ENCODE peak calls at places on chromosomes 13 and 19, in seven cellular contexts. D is suprapubic skin; U is stimulated activated CD4-positive, alpha-beta T cell treated with anti-CD3 and anti-CD28 coated beads, Interleukin-1b, Interleukin-23, amount 100 ng/mL, for 1 hour; O is hypothalamus; V is activated T-cell treated with anti-CD3 and anti-CD28 coated beads for 1 hour; Q is HS-5; J is hippocampal formation. F is an unnamed sample.

GRCh38 chr19:8654591-8655339 is 24.3 kb downstream of the NFILZ start:
- DNase-seq in D (no peak), O (peak; percentile 28), J (peak; percentile 22), U (peak; percentile 48), Q (no peak), V (peak; percentile 66), F (no peak)

GRCh38 chr13:24267283-24267682 is 42.1 kb upstream of the C1QTNF9 start:
- DNase-seq in Q (no peak), V (no peak), U (no peak), J (no peak), O (no peak), D (no peak), F (no peak)

GRCh38 chr13:110536006-110536693 is 25.4 kb downstream of the RAB20 start:
- DNase-seq in J (peak; percentile 31), Q (no peak), U (no peak), V (no peak), D (peak; percentile 67), O (no peak), F (no peak)

GRCh38 chr13:106326751-106327150 is 208.7 kb downstream of the EFNB2 start:
- DNase-seq in O (no peak), J (no peak), D (no peak), Q (no peak), V (no peak), U (no peak), F (no peak)

GRCh38 chr13:39565036-39565949 is 37.7 kb downstream of the LHFPL6 start:
- DNase-seq in D (no peak), Q (peak; percentile 65), O (no peak), V (no peak), J (no peak), U (no peak), F (no peak)

GRCh38 chr13:98794498-98794897 is 42.0 kb upstream of the SLC15A1 start:
- DNase-seq in Q (no peak), J (no peak), D (no peak), V (no peak), U (no peak), O (no peak), F (no peak)

GRCh38 chr13:33624740-33625139 is 193.2 kb upstream of the RFC3 start:
- DNase-seq in U (no peak), V (no peak), Q (no peak), J (no peak), O (no peak), D (no peak), F (peak; percentile 39)

GRCh38 chr13:32938907-32939306 is 77.3 kb upstream of the KL start:
- DNase-seq in J (no peak), O (no peak), D (no peak), U (no peak), V (no peak), Q (no peak), F (no peak)

GRCh38 chr13:45432737-45433380 is 14.7 kb upstream of the SLC25A30 start:
- DNase-seq in J (no peak), V (no peak), O (no peak), D (no peak), U (no peak), Q (no peak), F (no peak)

GRCh38 chr19:48870048-48870447 is 1.6 kb upstream of the PLEKHA4 start:
- DNase-seq in Q (no peak), U (no peak), D (no peak), J (no peak), O (no peak), V (no peak), F (no peak)

GRCh38 chr13:37037231-37037630 is 22.3 kb downstream of the SUPT20H start:
- DNase-seq in U (no peak), O (no peak), V (no peak), Q (no peak), D (no peak), J (no peak), F (no peak)

GRCh38 chr13:102293723-102294122 is 108.1 kb downstream of the FGF14 start:
- DNase-seq in J (no peak), Q (no peak), O (no peak), U (no peak), V (no peak), D (no peak), F (no peak)

GRCh38 chr13:46716821-46717220 is 80.1 kb downstream of the ESD start:
- DNase-seq in J (no peak), D (no peak), V (no peak), U (no peak), Q (no peak), O (no peak), F (no peak)

GRCh38 chr13:101150998-101151397 is 265.3 kb downstream of the NALCN start:
- DNase-seq in O (peak; percentile 8), D (no peak), Q (no peak), V (no peak), J (no peak), U (no peak), F (no peak)

GRCh38 chr19:33693678-33694077 is 71.9 kb downstream of the CHST8 start:
- DNase-seq in Q (no peak), V (no peak), D (no peak), J (no peak), O (no peak), U (no peak), F (no peak)

GRCh38 chr19:40539070-40539469 is 37.6 kb upstream of the SHKBP1 start:
- DNase-seq in O (no peak), V (no peak), J (no peak), U (no peak), D (no peak), Q (no peak), F (no peak)

GRCh38 chr19:47707135-47707925 is 5.9 kb upstream of the EHD2 start:
- DNase-seq in V (peak; percentile 64), J (peak; percentile 35), O (peak; percentile 30), U (peak; percentile 58), D (no peak), Q (no peak), F (no peak)

GRCh38 chr19:2246801-2247361 is 2.2 kb upstream of the AMH start:
- DNase-seq in J (peak; percentile 39), Q (no peak), U (no peak), O (peak; percentile 48), D (no peak), V (no peak), F (no peak)

GRCh38 chr13:33727356-33728083 is 90.4 kb upstream of the RFC3 start:
- DNase-seq in Q (no peak), U (no peak), J (no peak), D (no peak), O (no peak), V (no peak), F (no peak)

GRCh38 chr19:16541526-16542044 is 652 bp downstream of the CHERP start:
- DNase-seq in V (no peak), Q (no peak), U (no peak), D (no peak), O (no peak), J (no peak), F (no peak)

GRCh38 chr19:23991170-23991569 is 76.5 kb downstream of the ZNF726 start:
- DNase-seq in O (no peak), D (no peak), V (no peak), Q (no peak), J (no peak), U (no peak), F (no peak)

GRCh38 chr13:111893071-111893606 is 173.8 kb upstream of the SOX1 start:
- DNase-seq in O (no peak), V (no peak), J (no peak), Q (no peak), D (no peak), U (no peak), F (peak; percentile 70)

GRCh38 chr13:55554741-55555140 is 1586.0 kb upstream of the PRR20A start:
- DNase-seq in U (no peak), J (no peak), D (no peak), O (no peak), Q (no peak), V (no peak), F (no peak)

GRCh38 chr13:35699181-35699580 is 222.7 kb upstream of the MAB21L1 start:
- DNase-seq in V (no peak), J (no peak), D (peak; percentile 54), U (no peak), O (no peak), Q (peak; percentile 47), F (no peak)

GRCh38 chr13:39581177-39581576 is 21.8 kb downstream of the LHFPL6 start:
- DNase-seq in D (no peak), J (no peak), V (no peak), O (no peak), U (no peak), Q (no peak), F (no peak)

GRCh38 chr13:21717817-21718216 is 46.9 kb downstream of the FGF9 start:
- DNase-seq in Q (no peak), O (no peak), U (no peak), D (no peak), J (no peak), V (no peak), F (no peak)

GRCh38 chr13:32311188-32311897 is 3.8 kb downstream of the ZAR1L start:
- DNase-seq in J (no peak), Q (no peak), O (no peak), V (no peak), U (no peak), D (no peak), F (no peak)

GRCh38 chr13:41107104-41107571 is 25.5 kb downstream of the KBTBD6 start:
- DNase-seq in Q (no peak), U (no peak), O (no peak), J (no peak), V (no peak), D (no peak), F (no peak)

GRCh38 chr19:58559275-58560006 is 1.0 kb upstream of the UBE2M start:
- DNase-seq in D (peak; percentile 94), V (no peak), O (no peak), U (no peak), J (no peak), Q (no peak), F (peak; percentile 98)

GRCh38 chr13:23570099-23570926 is at the start of gene TNFRSF19:
- DNase-seq in D (no peak), J (no peak), U (no peak), O (no peak), Q (no peak), V (no peak), F (no peak)